ENCODE peak calls at places on chromosomes 1 and 21, in six cellular contexts. One of them, this sample, is unnamed.

GRCh38 chr1:32200226-32201010 is at the start of gene CCDC28B:
- DNase-seq in SK-N-SH: peak; percentile 86
- DNase-seq in H1: no peak
- DNase-seq in GM12878: peak; percentile 34
- DNase-seq in HCT116: no peak
- DNase-seq in HepG2: no peak
- DNase-seq in this sample: peak; percentile 79

GRCh38 chr1:187819081-187819480 is 990.3 kb downstream of the PLA2G4A start:
- DNase-seq in HepG2: no peak
- DNase-seq in SK-N-SH: no peak
- DNase-seq in GM12878: no peak
- DNase-seq in HCT116: no peak
- DNase-seq in H1: no peak
- DNase-seq in this sample: no peak

GRCh38 chr1:27592600-27593340 is 11.2 kb downstream of the AHDC1 start:
- DNase-seq in SK-N-SH: no peak
- DNase-seq in HCT116: no peak
- DNase-seq in H1: no peak
- DNase-seq in HepG2: no peak
- DNase-seq in GM12878: no peak
- DNase-seq in this sample: no peak

GRCh38 chr1:22971161-22972062 is 1.3 kb downstream of the LACTBL1 start:
- DNase-seq in H1: no peak
- DNase-seq in GM12878: no peak
- DNase-seq in HepG2: no peak
- DNase-seq in HCT116: no peak
- DNase-seq in SK-N-SH: no peak
- DNase-seq in this sample: no peak

GRCh38 chr1:244065063-244065788 is 14.1 kb downstream of the ZBTB18 start:
- DNase-seq in H1: no peak
- DNase-seq in HCT116: no peak
- DNase-seq in GM12878: no peak
- DNase-seq in SK-N-SH: no peak
- DNase-seq in HepG2: peak; percentile 37
- DNase-seq in this sample: no peak

GRCh38 chr1:50098490-50099109 is 10.1 kb upstream of the ELAVL4 start:
- DNase-seq in HepG2: no peak
- DNase-seq in H1: no peak
- DNase-seq in GM12878: no peak
- DNase-seq in SK-N-SH: no peak
- DNase-seq in HCT116: no peak
- DNase-seq in this sample: no peak

GRCh38 chr1:7292033-7292681 is 478.9 kb upstream of the VAMP3 start:
- DNase-seq in HCT116: no peak
- DNase-seq in H1: no peak
- DNase-seq in SK-N-SH: no peak
- DNase-seq in GM12878: no peak
- DNase-seq in HepG2: no peak
- DNase-seq in this sample: no peak

GRCh38 chr1:22259581-22260282 is 116.8 kb upstream of the WNT4 start:
- DNase-seq in SK-N-SH: no peak
- DNase-seq in H1: no peak
- DNase-seq in HCT116: no peak
- DNase-seq in HepG2: no peak
- DNase-seq in GM12878: no peak
- DNase-seq in this sample: no peak

GRCh38 chr1:21821385-21822019 is 9.4 kb downstream of the LDLRAD2 start:
- DNase-seq in GM12878: no peak
- DNase-seq in HCT116: no peak
- DNase-seq in SK-N-SH: peak; percentile 25
- DNase-seq in H1: no peak
- DNase-seq in HepG2: no peak
- DNase-seq in this sample: no peak

GRCh38 chr1:111221633-111222286 is 5.8 kb upstream of the CHI3L2 start:
- DNase-seq in SK-N-SH: no peak
- DNase-seq in H1: no peak
- DNase-seq in HCT116: no peak
- DNase-seq in GM12878: peak; percentile 100
- DNase-seq in HepG2: no peak
- DNase-seq in this sample: peak; percentile 16

GRCh38 chr1:228372183-228373003 is 34.2 kb downstream of the TRIM11 start:
- DNase-seq in GM12878: no peak
- DNase-seq in SK-N-SH: no peak
- DNase-seq in H1: no peak
- DNase-seq in HCT116: no peak
- DNase-seq in HepG2: no peak
- DNase-seq in this sample: peak; percentile 74

GRCh38 chr1:211738709-211739301 is 63.4 kb upstream of the NEK2 start:
- DNase-seq in SK-N-SH: no peak
- DNase-seq in H1: no peak
- DNase-seq in HCT116: no peak
- DNase-seq in HepG2: no peak
- DNase-seq in GM12878: no peak
- DNase-seq in this sample: no peak

GRCh38 chr1:19596065-19596718 is 47.9 kb upstream of the NBL1 start:
- DNase-seq in H1: no peak
- DNase-seq in SK-N-SH: peak; percentile 52
- DNase-seq in HepG2: no peak
- DNase-seq in HCT116: no peak
- DNase-seq in GM12878: no peak
- DNase-seq in this sample: no peak

GRCh38 chr1:234604726-234605492 is 5.1 kb downstream of the IRF2BP2 start:
- DNase-seq in GM12878: no peak
- DNase-seq in HCT116: no peak
- DNase-seq in SK-N-SH: no peak
- DNase-seq in HepG2: no peak
- DNase-seq in H1: no peak
- DNase-seq in this sample: peak; percentile 55

GRCh38 chr1:114607223-114607622 is 25.8 kb upstream of the BCAS2 start:
- DNase-seq in H1: no peak
- DNase-seq in GM12878: no peak
- DNase-seq in HepG2: no peak
- DNase-seq in HCT116: no peak
- DNase-seq in SK-N-SH: no peak
- DNase-seq in this sample: no peak

GRCh38 chr1:66493731-66494130 is 40.2 kb upstream of the SGIP1 start:
- DNase-seq in HepG2: no peak
- DNase-seq in HCT116: no peak
- DNase-seq in SK-N-SH: no peak
- DNase-seq in H1: no peak
- DNase-seq in GM12878: no peak
- DNase-seq in this sample: no peak

GRCh38 chr1:118360817-118361216 is 175.8 kb upstream of the SPAG17 start:
- DNase-seq in H1: no peak
- DNase-seq in SK-N-SH: no peak
- DNase-seq in GM12878: no peak
- DNase-seq in HepG2: no peak
- DNase-seq in HCT116: no peak
- DNase-seq in this sample: no peak

GRCh38 chr1:39183503-39184353 is 20.8 kb upstream of the MACF1 start:
- DNase-seq in HepG2: peak; percentile 90
- DNase-seq in GM12878: no peak
- DNase-seq in SK-N-SH: no peak
- DNase-seq in HCT116: peak; percentile 96
- DNase-seq in H1: no peak
- DNase-seq in this sample: peak; percentile 50

GRCh38 chr1:28145728-28146127 is 30.8 kb downstream of the PTAFR start:
- DNase-seq in HCT116: no peak
- DNase-seq in SK-N-SH: no peak
- DNase-seq in HepG2: no peak
- DNase-seq in H1: no peak
- DNase-seq in GM12878: no peak
- DNase-seq in this sample: peak; percentile 9

GRCh38 chr1:173195596-173196088 is 11.5 kb downstream of the TNFSF4 start:
- DNase-seq in GM12878: peak; percentile 74
- DNase-seq in SK-N-SH: no peak
- DNase-seq in HepG2: no peak
- DNase-seq in HCT116: no peak
- DNase-seq in H1: no peak
- DNase-seq in this sample: no peak

GRCh38 chr1:172778461-172779455 is 119.9 kb downstream of the FASLG start:
- DNase-seq in H1: no peak
- DNase-seq in HepG2: no peak
- DNase-seq in SK-N-SH: peak; percentile 5
- DNase-seq in GM12878: peak; percentile 23
- DNase-seq in HCT116: no peak
- DNase-seq in this sample: no peak

GRCh38 chr1:205458777-205459566 is 3.1 kb upstream of the BLACAT1 start:
- DNase-seq in HepG2: peak; percentile 34
- DNase-seq in HCT116: no peak
- DNase-seq in GM12878: no peak
- DNase-seq in SK-N-SH: no peak
- DNase-seq in H1: no peak
- DNase-seq in this sample: peak; percentile 65

GRCh38 chr1:58047265-58047858 is 499.2 kb downstream of the OMA1 start:
- DNase-seq in GM12878: no peak
- DNase-seq in SK-N-SH: peak; percentile 76
- DNase-seq in H1: no peak
- DNase-seq in HCT116: no peak
- DNase-seq in HepG2: peak; percentile 6
- DNase-seq in this sample: peak; percentile 76

GRCh38 chr1:21869620-21870121 is 57.6 kb downstream of the LDLRAD2 start:
- DNase-seq in HepG2: peak; percentile 20
- DNase-seq in SK-N-SH: peak; percentile 87
- DNase-seq in HCT116: peak; percentile 18
- DNase-seq in GM12878: no peak
- DNase-seq in H1: no peak
- DNase-seq in this sample: no peak

GRCh38 chr1:52345252-52345651 is 20.8 kb downstream of the CC2D1B start:
- DNase-seq in GM12878: no peak
- DNase-seq in HCT116: no peak
- DNase-seq in HepG2: no peak
- DNase-seq in H1: no peak
- DNase-seq in SK-N-SH: no peak
- DNase-seq in this sample: no peak
- TF ChIP-seq MAX in GM12878: no peak
- TF ChIP-seq MAX in HCT116: no peak
- TF ChIP-seq MAX in HepG2: no peak
- TF ChIP-seq MAX in H1: no peak
- TF ChIP-seq MAX in SK-N-SH: no peak
- TF ChIP-seq MAX in this sample: no peak

GRCh38 chr1:36107394-36107793 is 17.6 kb downstream of the COL8A2 start:
- DNase-seq in HepG2: no peak
- DNase-seq in GM12878: no peak
- DNase-seq in HCT116: no peak
- DNase-seq in H1: no peak
- DNase-seq in SK-N-SH: no peak
- DNase-seq in this sample: no peak

GRCh38 chr1:36108314-36108713 is 16.7 kb downstream of the COL8A2 start:
- DNase-seq in HCT116: no peak
- DNase-seq in GM12878: no peak
- DNase-seq in HepG2: no peak
- DNase-seq in H1: no peak
- DNase-seq in SK-N-SH: no peak
- DNase-seq in this sample: no peak

GRCh38 chr1:36111151-36111550 is 13.9 kb downstream of the COL8A2 start:
- DNase-seq in HepG2: no peak
- DNase-seq in H1: no peak
- DNase-seq in HCT116: no peak
- DNase-seq in SK-N-SH: no peak
- DNase-seq in GM12878: no peak
- DNase-seq in this sample: no peak

GRCh38 chr1:36106269-36106668 is 17.6 kb downstream of the ADPRS start:
- DNase-seq in H1: no peak
- DNase-seq in GM12878: no peak
- DNase-seq in SK-N-SH: no peak
- DNase-seq in HepG2: no peak
- DNase-seq in HCT116: no peak
- DNase-seq in this sample: no peak

DNA sequence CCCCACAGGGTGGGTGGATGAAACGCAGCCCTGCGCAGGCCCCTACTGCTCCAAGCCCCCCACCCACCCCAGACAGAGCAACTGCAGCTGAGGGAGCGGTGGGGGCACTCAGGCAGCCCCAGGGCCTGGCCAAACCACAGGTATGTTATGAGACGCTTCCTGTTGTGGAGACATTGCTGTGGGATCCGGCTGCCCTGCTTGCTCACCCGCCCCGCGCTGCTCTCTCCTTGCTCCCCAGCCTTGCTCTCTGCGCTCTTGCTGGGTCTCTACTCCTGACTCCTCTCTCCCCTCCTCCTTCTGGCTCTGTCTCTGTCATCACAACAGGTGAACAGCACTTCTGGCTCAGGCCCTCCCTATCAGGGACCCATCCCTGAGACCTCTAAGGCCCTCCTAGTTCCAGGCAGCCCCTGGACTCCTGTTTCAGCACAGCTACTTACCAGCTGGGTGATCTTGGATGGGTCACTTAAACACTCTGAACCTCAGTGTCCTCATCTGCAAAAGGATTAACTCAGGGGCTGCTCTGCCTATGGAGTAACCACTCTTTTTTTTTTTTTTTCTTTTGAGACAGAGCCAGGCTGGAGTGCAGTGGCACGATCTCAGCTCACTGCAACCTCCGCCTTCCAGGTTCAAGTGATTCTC is 15.9 kb downstream of the COL8A2 start:
- DNase-seq in HepG2: no peak
- DNase-seq in SK-N-SH: no peak
- DNase-seq in GM12878: no peak
- DNase-seq in H1: no peak
- DNase-seq in HCT116: no peak
- DNase-seq in this sample: no peak
- TF ChIP-seq YY1 in HepG2: no peak
- TF ChIP-seq YY1 in SK-N-SH: no peak
- TF ChIP-seq YY1 in GM12878: no peak
- TF ChIP-seq YY1 in H1: no peak
- TF ChIP-seq YY1 in HCT116: no peak
- TF ChIP-seq YY1 in this sample: no peak

GRCh38 chr21:43949499-43950208 is 62.5 kb upstream of the TRAPPC10 start:
- DNase-seq in SK-N-SH: no peak
- DNase-seq in HCT116: no peak
- DNase-seq in H1: no peak
- DNase-seq in HepG2: no peak
- DNase-seq in GM12878: no peak
- DNase-seq in this sample: peak; percentile 36

GRCh38 chr21:43948740-43949498 is 63.2 kb upstream of the TRAPPC10 start:
- DNase-seq in GM12878: no peak
- DNase-seq in H1: no peak
- DNase-seq in SK-N-SH: no peak
- DNase-seq in HCT116: no peak
- DNase-seq in HepG2: no peak
- DNase-seq in this sample: peak; percentile 68

GRCh38 chr21:43951911-43952703 is 60.0 kb upstream of the TRAPPC10 start:
- DNase-seq in HCT116: no peak
- DNase-seq in SK-N-SH: no peak
- DNase-seq in GM12878: no peak
- DNase-seq in HepG2: no peak
- DNase-seq in H1: no peak
- DNase-seq in this sample: no peak

GRCh38 chr21:43950936-43951335 is 61.2 kb upstream of the TRAPPC10 start:
- DNase-seq in GM12878: no peak
- DNase-seq in HCT116: no peak
- DNase-seq in H1: no peak
- DNase-seq in SK-N-SH: no peak
- DNase-seq in HepG2: no peak
- DNase-seq in this sample: no peak

GRCh38 chr21:43950481-43950880 is 61.6 kb upstream of the TRAPPC10 start:
- DNase-seq in HCT116: no peak
- DNase-seq in HepG2: no peak
- DNase-seq in H1: no peak
- DNase-seq in GM12878: no peak
- DNase-seq in SK-N-SH: no peak
- DNase-seq in this sample: no peak
- TF ChIP-seq MAX in HCT116: no peak
- TF ChIP-seq MAX in HepG2: no peak
- TF ChIP-seq MAX in H1: no peak
- TF ChIP-seq MAX in GM12878: no peak
- TF ChIP-seq MAX in SK-N-SH: no peak
- TF ChIP-seq MAX in this sample: no peak

GRCh38 chr1:158049867-158050266 is 56.4 kb downstream of the KIRREL1 start:
- DNase-seq in HepG2: no peak
- DNase-seq in H1: no peak
- DNase-seq in SK-N-SH: no peak
- DNase-seq in HCT116: no peak
- DNase-seq in GM12878: no peak
- DNase-seq in this sample: no peak
- TF ChIP-seq YY1 in HepG2: no peak
- TF ChIP-seq YY1 in H1: no peak
- TF ChIP-seq YY1 in SK-N-SH: no peak
- TF ChIP-seq YY1 in HCT116: no peak
- TF ChIP-seq YY1 in GM12878: no peak
- TF ChIP-seq YY1 in this sample: no peak